ENCODE peak calls at places on chromosomes 16 and 17, in four cellular contexts. F, V, X and U are unnamed samples.
A peak's percentile ranks its signal among the peaks of the same experiment; 100 is the strongest.

GRCh38 chr17:29844339-29845048 is 85.5 kb downstream of the SSH2 start:
- DNase-seq in F (no peak), V (peak; percentile 21), X (no peak), U (no peak)

GRCh38 chr17:79837888-79838540 is 1.2 kb downstream of the CBX4 start:
- DNase-seq in F (peak; percentile 62), V (no peak), X (peak; percentile 61), U (peak; percentile 42)

GRCh38 chr17:37310940-37311339 is 64.8 kb upstream of the C17orf78 start:
- DNase-seq in F (no peak), V (no peak), X (no peak), U (no peak)

GRCh38 chr16:24075929-24076716 is 180.0 kb upstream of the CACNG3 start:
- DNase-seq in F (no peak), V (no peak), X (no peak), U (no peak)

GRCh38 chr17:29664743-29665479 is 42.2 kb upstream of the CORO6 start:
- DNase-seq in F (no peak), V (no peak), X (no peak), U (no peak)

GRCh38 chr16:46673320-46674013 is 15.5 kb downstream of the VPS35 start:
- DNase-seq in F (peak; percentile 13), V (peak; percentile 44), X (peak; percentile 52), U (peak; percentile 45)

GRCh38 chr17:4881761-4882555 is 17.4 kb upstream of the C17orf107 start:
- DNase-seq in F (peak; percentile 70), V (no peak), X (peak; percentile 81), U (peak; percentile 69)

GRCh38 chr16:65634291-65634690 is 512.4 kb upstream of the CDH11 start:
- DNase-seq in F (no peak), V (no peak), X (no peak), U (no peak)

GRCh38 chr17:75557075-75557851 is 30.3 kb upstream of the MYO15B start:
- DNase-seq in F (peak; percentile 89), V (peak; percentile 40), X (peak; percentile 83), U (no peak)

GRCh38 chr17:27360507-27360906 is 66.6 kb downstream of the WSB1 start:
- DNase-seq in F (no peak), V (no peak), X (no peak), U (no peak)

GRCh38 chr17:50514936-50515702 is 6.9 kb downstream of the MYCBPAP start:
- DNase-seq in F (peak; percentile 93), V (peak; percentile 50), X (no peak), U (no peak)